ENCODE peak calls at places on chromosomes 11 and 22, in nine cellular contexts. V, A, H, X, G, S, B, Y and P are unnamed samples. For H3K36me3 and H3K4me1, the result is how much of the 10 kb centered on the place peaks cover.

GRCh38 chr22:39360242-39360641 is 10.5 kb downstream of the SYNGR1 start:
- DNase-seq in V (no peak), A (no peak), H (no peak), X (no peak), G (no peak), S (no peak), B (no peak), Y (no peak), P (no peak)

GRCh38 chr11:86370922-86371614 is 3.6 kb upstream of the CCDC81 start:
- DNase-seq in V (no peak), A (no peak), H (no peak), X (no peak), G (no peak), S (no peak), B (no peak), Y (no peak), P (no peak)

GRCh38 chr11:108766596-108767173 is 101.8 kb downstream of the DDX10 start:
- DNase-seq in V (no peak), A (no peak), H (no peak), X (no peak), G (no peak), S (no peak), B (no peak), Y (no peak), P (no peak)

GRCh38 chr11:64598106-64598796 is 7.2 kb downstream of the SLC22A12 start:
- DNase-seq in V (no peak), A (no peak), H (no peak), X (peak), G (no peak), S (no peak), B (no peak), Y (no peak), P (no peak)

GRCh38 chr11:28673687-28674431 is 565.7 kb downstream of the METTL15 start:
- DNase-seq in V (no peak), A (no peak), H (no peak), X (no peak), G (no peak), S (no peak), B (peak), Y (no peak), P (no peak)

GRCh38 chr11:76010051-76010450 is 195.0 kb downstream of the UVRAG start:
- DNase-seq in V (no peak), A (no peak), H (no peak), X (no peak), G (no peak), S (no peak), B (no peak), Y (no peak), P (no peak)

GRCh38 chr11:35030716-35031213 is 108.2 kb upstream of the CD44 start:
- DNase-seq in V (peak), A (no peak), H (peak), X (no peak), G (no peak), S (peak), B (peak), Y (peak), P (peak)

GRCh38 chr11:17845431-17845881 is 110.9 kb downstream of the KCNC1 start:
- DNase-seq in V (peak), A (no peak), H (no peak), X (no peak), G (no peak), S (no peak), B (no peak), Y (no peak), P (no peak)

GRCh38 chr22:38240734-38241252 is 32.0 kb downstream of the TMEM184B start:
- DNase-seq in V (no peak), A (peak), H (peak), X (no peak), G (peak), S (no peak), B (peak), Y (peak), P (peak)

GRCh38 chr11:120686516-120686915 is 175.0 kb downstream of the GRIK4 start:
- DNase-seq in V (no peak), A (no peak), H (no peak), X (no peak), G (no peak), S (peak), B (no peak), Y (no peak), P (no peak)

GRCh38 chr11:111081021-111081511 is 164.5 kb upstream of the POU2AF2 start:
- DNase-seq in V (no peak), A (no peak), H (no peak), X (no peak), G (no peak), S (no peak), B (no peak), Y (no peak), P (no peak)

GRCh38 chr22:49609207-49609876 is 218.3 kb downstream of the BRD1 start:
- DNase-seq in V (no peak), A (no peak), H (no peak), X (peak), G (peak), S (peak), B (no peak), Y (no peak), P (no peak)

GRCh38 chr22:30910358-30910757 is 58.2 kb downstream of the MORC2 start:
- DNase-seq in V (no peak), A (no peak), H (no peak), X (no peak), G (no peak), S (no peak), B (no peak), Y (no peak), P (no peak)

GRCh38 chr11:1117970-1118369 is 39.8 kb upstream of the MUC5AC start:
- DNase-seq in V (no peak), A (no peak), H (peak), X (peak), G (no peak), S (peak), B (no peak), Y (no peak), P (no peak)

GRCh38 chr22:45703758-45704157 is 32.1 kb downstream of the ATXN10 start:
- DNase-seq in V (no peak), A (no peak), H (no peak), X (no peak), G (no peak), S (no peak), B (no peak), Y (no peak), P (no peak)

GRCh38 chr11:62544521-62545436 is 1.8 kb downstream of the AHNAK start:
- DNase-seq in V (no peak), A (no peak), H (no peak), X (no peak), G (no peak), S (no peak), B (no peak), Y (no peak), P (peak)

GRCh38 chr11:2375341-2375853 is 1.7 kb upstream of the CD81 start:
- DNase-seq in V (no peak), A (no peak), H (no peak), X (peak), G (peak), S (no peak), B (no peak), Y (no peak), P (no peak)

GRCh38 chr11:37449146-37449545 is 851.1 kb upstream of the RAG2 start:
- DNase-seq in V (peak), A (no peak), H (no peak), X (no peak), G (no peak), S (no peak), B (no peak), Y (no peak), P (no peak)

GRCh38 chr22:26558246-26558895 is 31.6 kb downstream of the TPST2 start:
- DNase-seq in V (no peak), A (no peak), H (peak), X (peak), G (peak), S (no peak), B (no peak), Y (no peak), P (no peak)

GRCh38 chr22:27613099-27614089 is 188.2 kb downstream of the MN1 start:
- DNase-seq in V (no peak), A (no peak), H (no peak), X (no peak), G (no peak), S (no peak), B (no peak), Y (no peak), P (no peak)

GRCh38 chr11:11798586-11799438 is 43.0 kb upstream of the USP47 start:
- DNase-seq in V (peak), A (peak), H (peak), X (peak), G (peak), S (peak), B (peak), Y (peak), P (peak)

GRCh38 chr11:107752954-107753822 is 41.3 kb upstream of the SLN start:
- DNase-seq in V (no peak), A (no peak), H (no peak), X (no peak), G (no peak), S (no peak), B (no peak), Y (no peak), P (no peak)

GRCh38 chr11:12090761-12091261 is 19.6 kb upstream of the MICAL2 start:
- DNase-seq in V (no peak), A (no peak), H (no peak), X (no peak), G (peak), S (no peak), B (peak), Y (no peak), P (peak)

GRCh38 chr11:116727990-116728389 is 44.8 kb downstream of the BUD13 start:
- DNase-seq in V (no peak), A (no peak), H (no peak), X (no peak), G (no peak), S (no peak), B (no peak), Y (no peak), P (no peak)

GRCh38 chr11:125429174-125429707 is 66.8 kb downstream of the FEZ1 start:
- DNase-seq in V (peak), A (peak), H (peak), X (no peak), G (peak), S (no peak), B (peak), Y (peak), P (peak)

GRCh38 chr11:22703040-22703439 is 36.6 kb downstream of the GAS2 start:
- DNase-seq in V (no peak), A (no peak), H (no peak), X (no peak), G (peak), S (no peak), B (peak), Y (no peak), P (no peak)

GRCh38 chr22:28710112-28710888 is 30.7 kb upstream of the TTC28 start:
- DNase-seq in V (no peak), A (no peak), H (no peak), X (no peak), G (no peak), S (no peak), B (no peak), Y (no peak), P (no peak)

GRCh38 chr22:39524089-39524752 is 3.9 kb downstream of the ATF4 start:
- DNase-seq in V (no peak), A (no peak), H (no peak), X (peak), G (no peak), S (no peak), B (no peak), Y (no peak), P (no peak)

GRCh38 chr11:66022401-66023185 is 3.7 kb downstream of the CATSPER1 start:
- DNase-seq in V (peak), A (no peak), H (peak), X (peak), G (peak), S (no peak), B (no peak), Y (peak), P (peak)

GRCh38 chr11:73379189-73379880 is 3.1 kb downstream of the RELT start:
- DNase-seq in V (no peak), A (peak), H (no peak), X (no peak), G (peak), S (no peak), B (no peak), Y (peak), P (peak)

GRCh38 chr11:73374130-73374529 is 2.1 kb upstream of the RELT start:
- DNase-seq in V (no peak), A (no peak), H (no peak), X (no peak), G (no peak), S (no peak), B (no peak), Y (no peak), P (no peak)

GRCh38 chr11:73375830-73376167 is 400 bp upstream of the RELT start:
- DNase-seq in V (no peak), A (no peak), H (no peak), X (no peak), G (no peak), S (no peak), B (no peak), Y (no peak), P (no peak)

GRCh38 chr11:73376803-73377629 is 817 bp downstream of the RELT start:
- DNase-seq in V (peak), A (peak), H (peak), X (peak), G (peak), S (no peak), B (peak), Y (peak), P (peak)

GRCh38 chr11:73376168-73376802 is at the start of gene RELT:
- DNase-seq in V (peak), A (peak), H (peak), X (peak), G (peak), S (peak), B (peak), Y (peak), P (peak)
- TF ChIP-seq POLR2A in V (peak), A (no peak), H (peak), X (peak), G (peak), S (peak), B (peak), Y (peak), P (peak)

GRCh38 chr11:67493548-67494370 is 10.9 kb downstream of the AIP start:
- DNase-seq in V (no peak), A (no peak), H (no peak), X (no peak), G (no peak), S (peak), B (no peak), Y (no peak), P (no peak)
- H3K36me3 ChIP-seq in V (half or more), A (under half), H (half or more), X (under half), G (under half), S (half or more), B (under half), Y (under half), P (under half)

DNA sequence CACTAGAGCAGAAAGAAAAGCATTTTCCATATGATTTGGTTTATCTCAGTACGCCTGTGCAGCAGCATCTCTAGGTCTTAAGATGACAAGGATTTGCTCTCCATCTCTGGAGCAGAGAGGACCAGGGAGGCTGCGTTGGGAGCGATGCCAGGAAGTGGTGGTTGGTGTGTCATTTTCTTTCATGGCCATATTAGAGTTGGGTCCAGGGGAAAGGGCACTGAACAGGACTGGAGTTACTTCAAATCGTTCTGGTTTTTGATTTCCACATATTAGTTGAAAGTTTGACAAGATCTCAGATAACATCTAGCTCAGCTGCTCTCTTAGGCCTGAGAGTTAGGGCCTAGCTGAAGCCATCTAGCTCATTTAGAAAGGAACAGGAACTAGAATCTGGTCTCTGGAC is 157.7 kb downstream of the ADAMTS15 start:
- DNase-seq in V (no peak), A (no peak), H (no peak), X (no peak), G (no peak), S (no peak), B (no peak), Y (no peak), P (no peak)
- H3K4me1 ChIP-seq in V (half or more), A (under half), H (under half), X (under half), G (under half), S (under half), B (under half), Y (under half), P (under half)

GRCh38 chr11:117984471-117984870 is 1.7 kb upstream of the IL10RA start:
- DNase-seq in V (no peak), A (no peak), H (no peak), X (no peak), G (no peak), S (no peak), B (no peak), Y (no peak), P (no peak)

GRCh38 chr11:117986981-117987495 is 844 bp downstream of the IL10RA start:
- DNase-seq in V (no peak), A (no peak), H (no peak), X (no peak), G (no peak), S (no peak), B (no peak), Y (no peak), P (peak)

GRCh38 chr11:117989351-117990102 is 3.3 kb downstream of the IL10RA start:
- DNase-seq in V (peak), A (no peak), H (peak), X (no peak), G (no peak), S (no peak), B (no peak), Y (no peak), P (no peak)

GRCh38 chr11:117983163-117983475 is 3.1 kb upstream of the IL10RA start:
- DNase-seq in V (no peak), A (no peak), H (no peak), X (no peak), G (no peak), S (peak), B (no peak), Y (no peak), P (no peak)

GRCh38 chr11:117985953-117986887 is at the start of gene IL10RA:
- DNase-seq in V (peak), A (peak), H (peak), X (peak), G (peak), S (no peak), B (peak), Y (peak), P (peak)
- TF ChIP-seq POLR2A in V (peak), A (no peak), H (peak), X (peak), G (peak), S (no peak), B (no peak), Y (peak), P (peak)

GRCh38 chr22:21591695-21592094 is 24.2 kb downstream of the UBE2L3 start:
- DNase-seq in V (no peak), A (peak), H (no peak), X (no peak), G (peak), S (no peak), B (no peak), Y (peak), P (no peak)
- H3K36me3 ChIP-seq in V (under half), A (under half), H (under half), X (under half), G (under half), S (under half), B (under half), Y (under half), P (under half)